ENCODE peak calls at places on chromosomes 2 and 18, in seven cellular contexts. H is K562, P is astrocyte, U is neural progenitor cell, Q is GM23248, B is fibroblast of lung, N is neuronal stem cell. T is an unnamed sample.

GRCh38 chr18:65751145-65752085 is 603 bp downstream of the CDH7 start:
- DNase-seq in U (peak; percentile 59), B (no peak), Q (no peak), N (peak; percentile 42), H (no peak), P (peak; percentile 2), T (no peak)

GRCh38 chr2:45134014-45134413 is 124.8 kb upstream of the SIX2 start:
- DNase-seq in P (no peak), N (no peak), B (no peak), U (no peak), H (no peak), Q (no peak), T (no peak)

GRCh38 chr2:195612515-195613495 is 44.2 kb upstream of the SLC39A10 start:
- DNase-seq in B (peak; percentile 44), N (peak; percentile 56), Q (peak; percentile 75), H (no peak), U (peak; percentile 78), P (peak; percentile 94), T (peak; percentile 67)

GRCh38 chr2:181203412-181203811 is 223.0 kb downstream of the UBE2E3 start:
- DNase-seq in U (no peak), H (no peak), Q (peak; percentile 85), P (peak; percentile 90), N (no peak), B (peak; percentile 75), T (peak; percentile 97)

GRCh38 chr2:240404174-240404852 is 31.1 kb upstream of the GPC1 start:
- DNase-seq in P (no peak), B (no peak), H (no peak), U (no peak), Q (no peak), N (no peak), T (no peak)

GRCh38 chr2:7454592-7454991 is 537.4 kb downstream of the RNF144A start:
- DNase-seq in B (no peak), Q (no peak), U (no peak), H (no peak), P (no peak), N (no peak), T (no peak)

GRCh38 chr2:71784734-71785549 is 331.6 kb downstream of the DYSF start:
- DNase-seq in B (no peak), H (peak; percentile 19), U (no peak), N (no peak), Q (peak; percentile 85), P (peak; percentile 36), T (peak; percentile 95)

GRCh38 chr2:156589381-156590079 is 153.4 kb downstream of the GPD2 start:
- DNase-seq in P (peak; percentile 21), N (no peak), H (peak; percentile 64), U (peak; percentile 57), Q (peak; percentile 72), B (peak; percentile 75), T (peak; percentile 67)

GRCh38 chr2:224210495-224211472 is 171.7 kb upstream of the SERPINE2 start:
- DNase-seq in P (peak; percentile 36), U (no peak), B (no peak), Q (peak; percentile 29), N (no peak), H (no peak), T (no peak)

GRCh38 chr2:169393068-169393590 is 30.8 kb upstream of the LRP2 start:
- DNase-seq in N (no peak), H (no peak), U (no peak), P (no peak), B (no peak), Q (no peak), T (no peak)

GRCh38 chr2:236343400-236344161 is 79.4 kb upstream of the ASB18 start:
- DNase-seq in N (peak; percentile 58), H (peak; percentile 57), Q (peak; percentile 73), P (peak; percentile 56), U (peak; percentile 80), B (peak; percentile 81), T (peak; percentile 79)

GRCh38 chr2:209642146-209642815 is 129.4 kb upstream of the UNC80 start:
- DNase-seq in H (no peak), U (no peak), P (peak; percentile 46), B (no peak), N (no peak), Q (peak; percentile 65), T (peak; percentile 61)

GRCh38 chr2:216606551-216607527 is 26.4 kb upstream of the IGFBP2 start:
- DNase-seq in P (no peak), U (peak; percentile 86), B (no peak), H (peak; percentile 6), N (peak; percentile 48), Q (no peak), T (no peak)

GRCh38 chr2:128187032-128187654 is 96.1 kb downstream of the UGGT1 start:
- DNase-seq in B (peak; percentile 82), U (peak; percentile 7), H (peak; percentile 35), P (peak; percentile 78), Q (peak; percentile 66), N (no peak), T (peak; percentile 27)

GRCh38 chr2:30627162-30627561 is 180.1 kb downstream of the CAPN13 start:
- DNase-seq in P (no peak), U (no peak), Q (no peak), N (no peak), B (no peak), H (no peak), T (no peak)

GRCh38 chr2:120177973-120178372 is 45.2 kb downstream of the TMEM185B start:
- DNase-seq in B (no peak), Q (no peak), U (peak; percentile 34), N (no peak), P (no peak), H (no peak), T (no peak)

GRCh38 chr2:66508358-66509071 is 73.6 kb downstream of the MEIS1 start:
- DNase-seq in B (peak; percentile 46), U (peak; percentile 27), Q (peak; percentile 58), H (no peak), P (peak; percentile 74), N (no peak), T (no peak)

GRCh38 chr2:73985318-73986084 is 791 bp downstream of the TET3 start:
- DNase-seq in Q (peak; percentile 54), B (no peak), N (no peak), U (peak; percentile 84), P (no peak), H (peak; percentile 55), T (peak; percentile 36)

GRCh38 chr2:113175101-113175628 is 1.4 kb downstream of the PSD4 start:
- DNase-seq in N (no peak), P (no peak), Q (no peak), U (no peak), B (no peak), H (no peak), T (no peak)

GRCh38 chr2:232419245-232420072 is 12.8 kb downstream of the ALPG start:
- DNase-seq in U (peak; percentile 62), Q (no peak), H (no peak), P (no peak), N (no peak), B (no peak), T (no peak)

GRCh38 chr2:178190938-178191910 is 3.1 kb upstream of the OSBPL6 start:
- DNase-seq in N (no peak), Q (peak; percentile 19), B (no peak), U (no peak), H (no peak), P (no peak), T (peak; percentile 33)
- H3K27me3 ChIP-seq in N (peaks cover 29% of the 10 kb centered on the region), Q (no peaks in the 10 kb centered on the region), B (peaks cover 7% of the 10 kb centered on the region), U (peaks cover 33% of the 10 kb centered on the region), H (peaks cover 4% of the 10 kb centered on the region), P (no peaks in the 10 kb centered on the region), T (no peaks in the 10 kb centered on the region)

DNA sequence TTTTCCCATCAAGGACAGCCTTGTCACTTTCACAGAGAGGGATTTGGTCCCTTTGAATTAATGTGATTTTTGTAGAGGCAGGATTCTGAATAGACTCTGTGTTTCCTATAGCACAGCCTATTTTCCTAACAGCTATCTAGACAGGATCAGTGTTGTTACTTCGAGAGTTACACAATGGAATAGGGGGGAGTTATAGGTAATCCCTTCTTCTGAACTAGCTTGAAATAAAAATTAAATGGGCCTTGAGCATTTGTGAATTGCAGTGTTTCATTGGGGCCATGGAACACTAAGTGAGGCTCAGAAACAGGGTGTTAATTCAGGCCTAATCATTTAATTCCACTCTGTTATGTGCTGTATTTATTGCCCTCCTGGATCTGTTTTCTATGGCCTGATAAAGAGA is 461.3 kb upstream of the HNRNPA3 start:
- DNase-seq in H (no peak), B (no peak), N (no peak), U (no peak), Q (no peak), P (no peak), T (no peak)
- H2AFZ ChIP-seq in H (no peak overlapping the region), B (no peak overlapping the region), N (no peak overlapping the region), U (no peak overlapping the region), Q (no peak overlapping the region), P (no peak overlapping the region), T (no peak overlapping the region)

DNA sequence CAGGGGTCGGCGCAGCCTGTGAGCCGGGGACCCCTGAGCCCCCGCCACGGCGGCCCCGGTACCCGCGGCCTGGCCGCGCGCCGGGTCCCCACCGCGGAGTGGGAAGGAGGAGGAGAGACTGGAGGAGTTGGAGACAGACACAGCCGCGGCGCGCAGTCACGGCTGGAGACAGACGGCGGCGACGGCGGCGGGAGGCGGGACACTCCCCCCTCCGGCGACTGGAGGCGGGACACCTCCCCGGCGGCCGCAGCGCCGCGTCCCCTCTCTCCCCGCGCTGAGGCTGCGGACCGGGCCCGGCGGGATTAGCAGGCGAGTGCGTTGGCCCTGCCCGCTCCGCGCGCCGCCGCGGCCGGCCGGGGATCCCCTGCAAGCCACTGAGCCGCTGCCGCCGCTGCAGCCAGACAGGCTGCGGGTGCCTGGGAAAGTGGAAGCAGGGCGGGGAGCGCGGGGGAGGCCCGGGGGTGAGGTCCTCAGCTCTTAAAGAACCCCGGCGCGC is 1.0 kb upstream of the LDLRAD4 start:
- DNase-seq in N (peak; percentile 57), B (no peak), P (peak; percentile 18), H (peak; percentile 34), U (peak; percentile 87), Q (peak; percentile 34), T (no peak)
- H3K9ac ChIP-seq in N (peak overlapping the region; percentile 57), B (no peak overlapping the region), P (peak overlapping the region; percentile 29), H (no peak overlapping the region), U (no peak overlapping the region), Q (no peak overlapping the region), T (no peak overlapping the region)

GRCh38 chr2:60485550-60485949 is 67.9 kb downstream of the BCL11A start:
- DNase-seq in Q (no peak), H (no peak), N (no peak), P (no peak), U (no peak), B (no peak), T (no peak)

GRCh38 chr2:60488291-60488690 is 65.2 kb downstream of the BCL11A start:
- DNase-seq in H (no peak), P (no peak), N (no peak), B (no peak), U (no peak), Q (no peak), T (no peak)

GRCh38 chr2:60485055-60485454 is 68.4 kb downstream of the BCL11A start:
- DNase-seq in N (no peak), H (no peak), U (no peak), B (no peak), Q (no peak), P (no peak), T (no peak)

GRCh38 chr2:60484080-60484737 is 69.2 kb downstream of the BCL11A start:
- DNase-seq in B (peak; percentile 39), U (peak; percentile 22), P (peak; percentile 68), Q (peak; percentile 90), N (no peak), H (no peak), T (no peak)

GRCh38 chr2:60486067-60486466 is 67.4 kb downstream of the BCL11A start:
- DNase-seq in P (no peak), N (no peak), Q (no peak), B (no peak), U (no peak), H (no peak), T (no peak)
- H3K27me3 ChIP-seq in P (no peaks in the 10 kb centered on the region), N (no peaks in the 10 kb centered on the region), Q (no peaks in the 10 kb centered on the region), B (no peaks in the 10 kb centered on the region), U (no peaks in the 10 kb centered on the region), H (peaks cover 4% of the 10 kb centered on the region), T (no peaks in the 10 kb centered on the region)

T was measured in PC-3.